ENCODE peak calls at places on chromosomes 13 and 19, in six cellular contexts. L, N, K, T, Y and B are unnamed samples.

GRCh38 chr19:56161534-56161933 is 14.3 kb upstream of the GALP start:
- DNase-seq in Y (no peak), K (no peak), L (no peak), N (no peak), T (no peak), B (no peak)

GRCh38 chr13:113364933-113365371 is 1.0 kb upstream of the GRTP1 start:
- DNase-seq in K (no peak), Y (no peak), L (no peak), N (no peak), T (no peak), B (no peak)

GRCh38 chr13:79385694-79386093 is 20.4 kb downstream of the RBM26 start:
- DNase-seq in N (no peak), Y (no peak), K (no peak), T (peak), L (peak), B (no peak)

GRCh38 chr13:77820431-77821149 is 98.0 kb downstream of the EDNRB start:
- DNase-seq in Y (no peak), N (no peak), T (no peak), L (no peak), K (no peak), B (no peak)

GRCh38 chr19:37902668-37903067 is 3.7 kb downstream of the WDR87 start:
- DNase-seq in T (no peak), Y (peak), K (peak), L (peak), N (peak), B (peak)

GRCh38 chr19:31674503-31675186 is 325.4 kb upstream of the TSHZ3 start:
- DNase-seq in N (no peak), Y (no peak), K (no peak), L (no peak), T (no peak), B (no peak)

GRCh38 chr13:94568443-94568842 is 27.5 kb downstream of the TGDS start:
- DNase-seq in N (no peak), K (no peak), Y (no peak), L (no peak), T (no peak), B (no peak)

GRCh38 chr19:29682236-29682895 is 17.1 kb downstream of the PLEKHF1 start:
- DNase-seq in Y (no peak), L (no peak), T (no peak), K (no peak), N (no peak), B (no peak)

GRCh38 chr19:2135474-2136402 is 15.6 kb downstream of the AP3D1 start:
- DNase-seq in T (no peak), K (no peak), Y (no peak), L (no peak), N (no peak), B (no peak)

GRCh38 chr19:53945441-53945840 is 17.3 kb upstream of the CACNG8 start:
- DNase-seq in Y (no peak), K (peak), T (no peak), L (peak), N (no peak), B (no peak)

GRCh38 chr13:113491418-113491883 is 940 bp upstream of the DCUN1D2 start:
- DNase-seq in N (no peak), T (no peak), Y (no peak), K (peak), L (peak), B (no peak)

GRCh38 chr19:8302734-8303133 is 5.4 kb downstream of the CD320 start:
- DNase-seq in T (no peak), K (peak), N (no peak), L (no peak), Y (no peak), B (no peak)

GRCh38 chr13:110014719-110015118 is 228.3 kb upstream of the IRS2 start:
- DNase-seq in L (no peak), Y (no peak), T (no peak), K (no peak), N (no peak), B (no peak)

GRCh38 chr19:46289724-46290619 is 6.9 kb upstream of the HIF3A start:
- DNase-seq in Y (no peak), N (no peak), T (no peak), K (no peak), L (no peak), B (no peak)

GRCh38 chr19:16920816-16921529 is 32.2 kb downstream of the F2RL3 start:
- DNase-seq in N (no peak), T (no peak), K (no peak), L (peak), Y (no peak), B (no peak)

GRCh38 chr13:109869312-109870237 is 83.2 kb upstream of the IRS2 start:
- DNase-seq in K (no peak), L (peak), N (no peak), Y (no peak), T (no peak), B (no peak)

GRCh38 chr13:21913010-21913409 is 242.1 kb downstream of the FGF9 start:
- DNase-seq in Y (no peak), L (peak), T (no peak), K (no peak), N (no peak), B (no peak)

GRCh38 chr13:39509616-39510015 is 93.4 kb downstream of the LHFPL6 start:
- DNase-seq in N (no peak), L (no peak), K (no peak), T (no peak), Y (no peak), B (no peak)

GRCh38 chr13:75610466-75610865 is 25.7 kb upstream of the LMO7 start:
- DNase-seq in K (no peak), Y (no peak), N (no peak), L (no peak), T (no peak), B (no peak)
- TF ChIP-seq TAF1 in K (no peak), Y (no peak), N (no peak), L (no peak), T (no peak), B (no peak)

GRCh38 chr19:42268704-42269517 is at the start of gene CIC:
- DNase-seq in T (peak), Y (peak), L (peak), N (peak), K (peak), B (peak)

GRCh38 chr19:42270346-42271044 is 1.4 kb downstream of the CIC start:
- DNase-seq in N (no peak), T (no peak), Y (no peak), K (no peak), L (peak), B (peak)

GRCh38 chr19:42271045-42271419 is 2.0 kb downstream of the CIC start:
- DNase-seq in N (no peak), K (no peak), Y (no peak), L (no peak), T (no peak), B (no peak)

GRCh38 chr19:42268142-42268703 is 829 bp upstream of the CIC start:
- DNase-seq in Y (peak), T (peak), K (peak), L (peak), N (peak), B (peak)

DNA sequence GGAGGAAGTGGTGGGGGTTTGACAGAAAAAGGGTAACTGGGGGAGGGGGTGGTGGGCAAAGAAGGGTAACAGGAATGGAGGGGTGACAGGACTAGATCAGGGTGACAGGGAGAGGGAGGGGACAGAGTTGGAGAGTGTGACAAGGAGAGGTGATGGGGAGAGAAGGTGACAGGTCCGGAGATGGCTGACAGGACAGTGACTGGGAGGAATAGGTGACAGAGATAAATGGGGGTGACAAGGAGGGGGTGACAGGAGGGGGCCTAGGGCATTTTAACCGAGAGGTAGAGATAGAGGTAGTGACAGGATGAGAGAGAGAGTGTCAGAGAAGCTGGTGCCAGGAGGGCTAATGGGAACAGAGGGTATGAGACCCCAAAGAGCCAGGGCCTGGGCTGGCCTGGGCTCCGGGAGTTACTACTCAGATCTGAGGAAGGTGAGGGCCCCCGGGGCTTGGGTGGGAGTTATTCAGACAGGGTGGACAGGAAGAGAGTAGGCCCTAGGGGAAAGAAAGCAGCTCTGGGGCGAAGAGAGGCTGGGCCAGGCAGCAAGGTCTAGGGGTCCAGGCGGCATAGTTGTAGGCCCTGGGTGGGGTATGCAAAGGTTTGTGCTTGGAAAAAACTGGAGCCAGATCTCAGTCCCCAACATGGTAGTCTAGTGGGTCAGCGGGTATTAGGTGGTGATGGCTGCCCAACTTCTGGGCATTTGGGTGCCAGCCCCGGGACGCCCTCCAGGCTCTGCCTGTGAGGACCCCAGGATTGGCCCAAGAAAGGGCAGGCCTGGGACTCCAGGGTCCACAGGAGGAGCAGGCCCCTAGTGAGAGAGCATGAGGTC is 680 bp downstream of the CIC start:
- DNase-seq in L (peak), T (no peak), K (no peak), Y (no peak), N (no peak), B (no peak)
- TF ChIP-seq POLR2A in L (no peak), T (no peak), K (no peak), Y (no peak), N (no peak), B (peak)

GRCh38 chr19:566403-566802 is 6.0 kb upstream of the BSG start:
- DNase-seq in T (no peak), K (no peak), Y (peak), L (peak), N (no peak), B (no peak)
- TF ChIP-seq POLR2AphosphoS5 in T (no peak), K (no peak), Y (no peak), L (peak), N (no peak), B (no peak)

DNA sequence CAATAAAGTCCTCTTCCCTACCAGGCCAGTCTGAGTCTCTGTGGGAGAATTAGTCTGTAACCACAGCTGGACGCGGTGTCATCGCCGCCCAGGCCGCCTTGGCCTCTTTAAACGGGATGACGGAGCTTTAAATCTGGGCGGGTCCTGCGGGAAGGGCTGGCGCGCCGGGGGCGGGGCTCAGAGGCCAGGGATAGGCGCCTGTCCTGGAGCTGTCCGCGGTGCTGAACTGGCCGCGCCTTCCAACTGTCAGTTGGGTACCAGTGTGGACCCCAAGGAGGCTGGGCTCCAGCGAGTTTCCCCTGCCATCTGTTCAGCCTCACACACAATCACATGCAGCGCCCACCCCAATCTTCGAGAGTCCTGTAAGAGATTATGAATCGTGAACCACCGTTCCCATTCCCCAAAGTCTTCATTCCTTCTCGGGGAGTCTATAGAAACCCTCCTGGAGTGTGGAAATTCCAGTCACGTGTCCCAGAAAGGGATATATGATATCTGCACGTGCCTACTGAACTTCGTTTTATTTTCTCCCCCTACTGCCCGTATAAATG is 11.5 kb downstream of the APLP1 start:
- DNase-seq in Y (peak), L (peak), T (no peak), N (peak), K (peak), B (no peak)
- TF ChIP-seq TAF1 in Y (no peak), L (no peak), T (no peak), N (no peak), K (no peak), B (no peak)